ENCODE peak calls at places on chromosomes 11 and 22, in nine cellular contexts. G is adrenal gland, H is uterus, Z is heart left ventricle, O is body of pancreas, D is GM12891, K is H54, T is ovary, W is vagina. L is an unnamed sample.

GRCh38 chr11:6734616-6735015 is 37.2 kb downstream of the OR2AG2 start:
- DNase-seq in O (no peak), W (no peak), H (no peak), Z (no peak), D (no peak), G (no peak), T (no peak), K (no peak), L (no peak)

GRCh38 chr11:31799794-31800397 is 11.2 kb downstream of the PAX6 start:
- DNase-seq in G (no peak), O (no peak), D (no peak), T (no peak), K (no peak), H (no peak), Z (no peak), W (no peak), L (no peak)

GRCh38 chr22:20187777-20188566 is 37.1 kb upstream of the CCDC188 start:
- DNase-seq in T (no peak), G (no peak), Z (no peak), O (no peak), H (no peak), K (no peak), D (no peak), W (no peak), L (no peak)

GRCh38 chr22:31350410-31350863 is 4.3 kb upstream of the PATZ1 start:
- DNase-seq in T (no peak), O (peak; percentile 82), K (no peak), D (no peak), W (no peak), H (no peak), Z (no peak), G (peak; percentile 88), L (no peak)

GRCh38 chr22:42651134-42651533 is 1.9 kb upstream of the CYB5R3 start:
- DNase-seq in T (no peak), Z (no peak), H (no peak), G (no peak), W (no peak), D (no peak), K (peak; percentile 75), O (no peak), L (no peak)

GRCh38 chr11:60987577-60988277 is 16.2 kb downstream of the CD6 start:
- DNase-seq in K (no peak), G (no peak), O (no peak), W (no peak), Z (no peak), D (no peak), T (no peak), H (no peak), L (no peak)

GRCh38 chr11:76317296-76317695 is 63.6 kb downstream of the THAP12 start:
- DNase-seq in W (no peak), G (no peak), D (no peak), K (no peak), T (no peak), Z (no peak), H (no peak), O (peak; percentile 49), L (no peak)

GRCh38 chr22:17218341-17218740 is 894 bp downstream of the ADA2 start:
- DNase-seq in D (no peak), W (no peak), K (no peak), H (no peak), T (no peak), G (no peak), O (no peak), Z (no peak), L (no peak)

GRCh38 chr11:96254087-96254486 is 88.9 kb downstream of the MAML2 start:
- DNase-seq in H (no peak), G (peak; percentile 63), O (no peak), W (no peak), K (no peak), T (no peak), D (no peak), Z (peak; percentile 43), L (no peak)

GRCh38 chr22:33678523-33678922 is 241.8 kb downstream of the LARGE1 start:
- DNase-seq in D (no peak), O (no peak), G (no peak), T (no peak), Z (no peak), W (no peak), H (no peak), K (no peak), L (no peak)

GRCh38 chr11:73625690-73626318 is 20.6 kb upstream of the PLEKHB1 start:
- DNase-seq in K (peak; percentile 87), Z (peak; percentile 74), W (no peak), D (peak; percentile 67), T (peak; percentile 72), G (peak; percentile 91), H (peak; percentile 75), O (peak; percentile 82), L (peak; percentile 94)

GRCh38 chr11:40401132-40401853 is 1058.2 kb downstream of the LRRC4C start:
- DNase-seq in O (no peak), D (no peak), K (no peak), H (no peak), G (no peak), T (no peak), W (no peak), Z (no peak), L (no peak)

GRCh38 chr11:121869478-121869877 is 246.5 kb downstream of the BLID start:
- DNase-seq in T (no peak), W (no peak), O (no peak), Z (no peak), K (no peak), G (no peak), D (no peak), H (no peak), L (no peak)

GRCh38 chr11:12242071-12242672 is 131.8 kb downstream of the MICAL2 start:
- DNase-seq in O (peak; percentile 88), G (no peak), K (no peak), D (no peak), T (no peak), W (no peak), Z (no peak), H (no peak), L (no peak)

GRCh38 chr11:68753300-68753699 is 2.0 kb upstream of the TESMIN start:
- DNase-seq in O (no peak), T (no peak), G (no peak), W (no peak), K (no peak), H (no peak), Z (no peak), D (no peak), L (no peak)

GRCh38 chr11:9662273-9662672 is 1.6 kb upstream of the SWAP70 start:
- DNase-seq in O (no peak), W (no peak), K (no peak), T (no peak), D (peak; percentile 17), H (no peak), G (no peak), Z (peak; percentile 32), L (no peak)

GRCh38 chr11:9664276-9665171 is 647 bp downstream of the SWAP70 start:
- DNase-seq in K (peak; percentile 44), G (peak; percentile 62), T (peak; percentile 23), H (peak; percentile 37), W (peak; percentile 89), D (peak; percentile 20), O (peak; percentile 54), Z (peak; percentile 50), L (peak; percentile 92)

GRCh38 chr11:9665749-9666148 is 1.9 kb downstream of the SWAP70 start:
- DNase-seq in G (no peak), K (no peak), Z (no peak), W (no peak), T (no peak), D (no peak), O (no peak), H (no peak), L (no peak)

GRCh38 chr11:9660886-9661285 is 3.0 kb upstream of the SWAP70 start:
- DNase-seq in G (no peak), Z (no peak), O (no peak), K (no peak), W (no peak), T (no peak), D (no peak), H (no peak), L (no peak)

DNA sequence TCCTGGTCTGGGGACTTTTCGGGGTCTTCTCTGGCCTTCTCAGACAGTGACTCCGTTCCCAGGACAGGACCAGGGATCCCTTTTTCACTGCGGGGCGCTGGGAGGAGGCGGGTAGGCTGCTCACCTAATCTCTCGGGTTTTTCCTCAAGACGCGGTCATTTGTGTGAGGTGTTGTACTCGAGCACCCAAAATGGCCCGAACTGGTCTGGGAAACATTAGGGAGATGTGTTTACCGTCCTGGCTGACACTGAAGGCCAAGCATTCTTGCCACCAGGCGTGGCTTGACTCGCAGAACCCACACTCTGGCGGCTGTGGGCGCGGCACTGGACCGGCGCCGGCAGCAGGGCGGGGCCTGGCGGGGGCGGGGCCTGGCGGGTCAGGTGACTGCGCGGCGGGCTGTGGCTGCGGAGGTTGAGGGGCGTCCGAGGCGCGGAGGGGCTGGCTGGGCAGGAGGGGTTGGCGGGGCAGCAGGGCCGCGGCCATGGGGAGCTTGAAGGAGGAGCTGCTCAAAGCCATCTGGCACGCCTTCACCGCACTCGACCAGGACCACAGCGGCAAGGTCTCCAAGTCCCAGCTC is at the start of gene SWAP70:
- DNase-seq in Z (peak; percentile 92), O (peak; percentile 92), G (peak; percentile 92), H (peak; percentile 91), K (peak; percentile 92), W (peak; percentile 93), D (peak; percentile 70), T (peak; percentile 87), L (peak; percentile 98)
- TF ChIP-seq POLR2A in Z (no peak), O (peak; percentile 68), G (peak; percentile 53), H (peak; percentile 87), K (peak; percentile 84), W (no peak), D (peak; percentile 73), T (no peak), L (no peak)

GRCh38 chr22:27790396-27791216 is 10.9 kb downstream of the MN1 start:
- DNase-seq in K (no peak), G (no peak), O (no peak), Z (peak; percentile 43), D (no peak), H (no peak), W (no peak), T (peak; percentile 21), L (no peak)
- TF ChIP-seq POLR2A in K (no peak), G (no peak), O (no peak), Z (no peak), D (no peak), H (no peak), W (no peak), T (no peak), L (no peak)

DNA sequence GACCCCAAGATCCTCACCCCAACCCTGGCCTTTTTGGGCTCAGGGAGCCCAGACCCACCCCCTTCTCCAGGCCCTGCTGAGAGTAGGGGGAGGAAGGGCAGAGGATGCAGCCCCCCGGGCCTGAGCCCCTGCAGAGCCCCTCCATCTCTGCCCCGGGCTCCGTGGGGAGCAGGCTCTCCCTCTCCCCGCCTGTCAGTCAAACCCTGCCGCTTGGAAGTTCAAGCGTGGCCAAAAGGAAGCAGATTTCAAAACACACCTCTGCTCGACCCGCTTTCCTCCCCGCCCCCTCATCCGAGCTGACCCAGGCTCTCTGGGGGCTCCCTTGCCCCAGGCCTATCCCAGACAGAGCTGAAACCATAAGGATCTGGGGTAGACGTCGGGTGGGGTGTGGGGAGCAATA is 39.0 kb upstream of the CD82 start:
- DNase-seq in O (no peak), H (no peak), W (no peak), K (no peak), G (no peak), Z (no peak), T (no peak), D (no peak), L (no peak)
- TF ChIP-seq POLR2A in O (no peak), H (no peak), W (no peak), K (no peak), G (no peak), Z (no peak), T (no peak), D (no peak), L (no peak)

GRCh38 chr11:33699515-33700424 is 856 bp downstream of the C11orf91 start:
- DNase-seq in O (peak; percentile 31), G (no peak), K (no peak), Z (peak; percentile 67), D (no peak), W (peak; percentile 88), H (peak; percentile 53), T (peak; percentile 49), L (no peak)
- TF ChIP-seq POLR2A in O (no peak), G (no peak), K (no peak), Z (no peak), D (no peak), W (no peak), H (no peak), T (no peak), L (no peak)